ENCODE peak calls at places on chromosome 20, in nine cellular contexts. F, Y, W, Q, J, K, P, D and T are unnamed samples.

GRCh38 chr20:57659131-57659788 is 39.0 kb upstream of the ZBP1 start:
- DNase-seq in F (no peak), Y (peak; percentile 7), W (no peak), Q (no peak), J (no peak), K (no peak), P (no peak), D (no peak), T (no peak)

GRCh38 chr20:13426870-13427269 is 205.8 kb downstream of the ISM1 start:
- DNase-seq in F (no peak), Y (no peak), W (no peak), Q (no peak), J (no peak), K (no peak), P (no peak), D (no peak), T (no peak)

GRCh38 chr20:40568200-40568599 is 120.8 kb downstream of the MAFB start:
- DNase-seq in F (no peak), Y (no peak), W (peak; percentile 70), Q (no peak), J (no peak), K (no peak), P (no peak), D (peak; percentile 21), T (no peak)

GRCh38 chr20:56685879-56686278 is 56.8 kb downstream of the TFAP2C start:
- DNase-seq in F (no peak), Y (no peak), W (no peak), Q (no peak), J (no peak), K (no peak), P (no peak), D (no peak), T (no peak)

GRCh38 chr20:53751394-53752368 is 158.0 kb upstream of the ZNF217 start:
- DNase-seq in F (no peak), Y (no peak), W (peak; percentile 36), Q (peak; percentile 86), J (no peak), K (no peak), P (peak; percentile 62), D (no peak), T (no peak)

GRCh38 chr20:62734881-62735280 is 26.2 kb downstream of the NTSR1 start:
- DNase-seq in F (no peak), Y (no peak), W (no peak), Q (no peak), J (no peak), K (no peak), P (no peak), D (peak; percentile 4), T (no peak)

GRCh38 chr20:46772901-46773300 is 63.5 kb downstream of the SLC2A10 start:
- DNase-seq in F (no peak), Y (no peak), W (no peak), Q (no peak), J (no peak), K (peak; percentile 18), P (peak; percentile 20), D (no peak), T (no peak)

GRCh38 chr20:35311409-35311808 is 19.2 kb upstream of the FAM83C start:
- DNase-seq in F (peak; percentile 62), Y (no peak), W (peak; percentile 78), Q (no peak), J (no peak), K (no peak), P (peak; percentile 69), D (no peak), T (no peak)

GRCh38 chr20:61556116-61556515 is 304.1 kb downstream of the CDH4 start:
- DNase-seq in F (no peak), Y (no peak), W (peak; percentile 87), Q (no peak), J (no peak), K (no peak), P (peak; percentile 38), D (no peak), T (no peak)

GRCh38 chr20:59185809-59186208 is 22.2 kb downstream of the ZNF831 start:
- DNase-seq in F (peak; percentile 42), Y (no peak), W (no peak), Q (no peak), J (peak; percentile 66), K (no peak), P (no peak), D (no peak), T (no peak)

GRCh38 chr20:3174442-3175263 is 1.3 kb upstream of the LZTS3 start:
- DNase-seq in F (no peak), Y (no peak), W (peak; percentile 23), Q (no peak), J (no peak), K (no peak), P (peak; percentile 61), D (no peak), T (no peak)

GRCh38 chr20:3171391-3172125 is 1.8 kb downstream of the LZTS3 start:
- DNase-seq in F (no peak), Y (no peak), W (no peak), Q (no peak), J (no peak), K (no peak), P (no peak), D (no peak), T (no peak)

GRCh38 chr20:3172933-3173581 is at the start of gene LZTS3:
- DNase-seq in F (peak; percentile 88), Y (peak; percentile 69), W (no peak), Q (peak; percentile 72), J (no peak), K (peak; percentile 93), P (peak; percentile 62), D (peak; percentile 74), T (no peak)

GRCh38 chr20:3173582-3174441 is 463 bp upstream of the LZTS3 start:
- DNase-seq in F (peak; percentile 91), Y (peak; percentile 83), W (peak; percentile 61), Q (peak; percentile 91), J (no peak), K (peak; percentile 97), P (peak; percentile 78), D (peak; percentile 92), T (no peak)

DNA sequence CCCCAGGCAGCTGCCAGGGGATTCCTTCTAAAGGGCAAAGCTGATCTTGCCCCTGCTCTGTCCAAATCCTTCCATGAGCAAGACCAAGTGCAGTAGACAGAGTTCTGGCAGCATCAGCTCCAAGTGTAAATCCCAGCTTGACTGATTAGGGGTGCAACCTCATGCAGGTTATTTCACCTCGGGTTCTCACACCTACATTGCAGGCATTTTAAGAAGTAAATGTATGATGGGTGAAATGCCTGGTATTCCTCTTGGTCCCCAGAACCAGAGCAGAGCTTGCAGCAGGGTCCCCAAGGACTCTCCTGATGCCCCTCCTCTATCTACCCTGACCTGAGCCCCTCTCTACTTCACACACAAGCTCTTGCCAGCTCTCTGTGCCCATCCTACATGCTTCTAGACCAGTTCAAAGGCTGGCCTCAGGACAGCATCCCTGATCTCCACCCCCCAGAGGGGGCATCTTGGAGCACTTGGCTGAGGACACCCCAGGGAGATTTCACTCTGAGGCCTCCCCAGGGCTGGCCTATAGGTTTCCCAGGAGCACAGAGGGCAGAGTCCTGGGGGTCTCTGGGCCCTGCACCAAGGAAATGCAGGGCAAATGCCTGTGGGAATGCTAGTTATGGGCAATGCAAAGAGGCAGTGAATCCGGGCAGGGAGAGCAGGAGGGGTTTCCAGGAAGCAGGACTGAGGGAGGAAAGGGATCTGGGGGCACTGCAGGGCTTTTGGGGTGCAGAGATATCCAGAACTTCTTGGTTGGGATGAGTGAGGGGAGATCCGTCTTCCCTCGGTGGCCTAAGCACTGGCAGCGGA is 1.0 kb downstream of the LZTS3 start:
- DNase-seq in F (no peak), Y (no peak), W (no peak), Q (no peak), J (no peak), K (no peak), P (no peak), D (no peak), T (no peak)
- H3K27ac ChIP-seq in F (no peak overlapping the region), Y (peak overlapping the region; percentile 81), W (no peak overlapping the region), Q (no peak overlapping the region), J (peak overlapping the region; percentile 78), K (peak overlapping the region; percentile 97), P (peak overlapping the region; percentile 91), D (no peak overlapping the region), T (no peak overlapping the region)

GRCh38 chr20:20829694-20830093 is 117.2 kb upstream of the RALGAPA2 start:
- DNase-seq in F (no peak), Y (no peak), W (no peak), Q (no peak), J (no peak), K (no peak), P (no peak), D (no peak), T (no peak)
- H3K27ac ChIP-seq in F (no peak overlapping the region), Y (no peak overlapping the region), W (no peak overlapping the region), Q (no peak overlapping the region), J (no peak overlapping the region), K (no peak overlapping the region), P (no peak overlapping the region), D (no peak overlapping the region), T (no peak overlapping the region)

DNA sequence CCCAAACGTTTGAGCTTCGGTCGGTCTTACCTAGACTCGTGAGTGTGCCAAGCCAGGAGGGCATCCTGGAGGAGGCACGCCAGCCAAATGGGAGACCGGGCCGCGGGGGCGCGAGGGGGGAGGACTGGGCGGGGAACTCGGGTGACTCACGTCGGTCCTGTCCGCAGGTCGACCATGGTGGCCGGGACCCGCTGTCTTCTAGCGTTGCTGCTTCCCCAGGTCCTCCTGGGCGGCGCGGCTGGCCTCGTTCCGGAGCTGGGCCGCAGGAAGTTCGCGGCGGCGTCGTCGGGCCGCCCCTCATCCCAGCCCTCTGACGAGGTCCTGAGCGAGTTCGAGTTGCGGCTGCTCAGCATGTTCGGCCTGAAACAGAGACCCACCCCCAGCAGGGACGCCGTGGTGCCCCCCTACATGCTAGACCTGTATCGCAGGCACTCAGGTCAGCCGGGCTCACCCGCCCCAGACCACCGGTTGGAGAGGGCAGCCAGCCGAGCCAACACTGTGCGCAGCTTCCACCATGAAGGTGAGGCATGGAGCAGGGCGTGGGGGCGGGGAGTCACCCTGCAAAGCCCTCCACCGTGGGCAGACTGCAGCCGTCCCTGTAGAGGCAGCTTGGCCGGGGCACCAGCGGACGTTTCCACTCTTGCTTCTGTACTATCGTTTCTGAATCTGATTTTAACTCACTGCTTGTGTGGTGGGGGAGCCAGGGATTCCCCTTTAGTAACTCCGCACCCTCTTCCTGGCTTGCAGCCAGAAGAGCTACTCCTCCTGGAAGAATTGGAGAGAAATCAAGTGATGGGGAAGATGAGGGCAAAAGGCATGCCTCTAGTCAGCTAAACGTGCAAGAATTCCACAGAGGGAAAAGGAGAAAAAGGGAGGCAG is 2.7 kb downstream of the BMP2 start:
- DNase-seq in F (no peak), Y (no peak), W (peak; percentile 40), Q (no peak), J (no peak), K (peak; percentile 79), P (no peak), D (peak; percentile 31), T (no peak)
- H3K27ac ChIP-seq in F (no peak overlapping the region), Y (no peak overlapping the region), W (peak overlapping the region; percentile 44), Q (no peak overlapping the region), J (no peak overlapping the region), K (peak overlapping the region; percentile 37), P (no peak overlapping the region), D (no peak overlapping the region), T (no peak overlapping the region)

GRCh38 chr20:39059036-39059435 is 96.9 kb downstream of the DHX35 start:
- DNase-seq in F (no peak), Y (no peak), W (no peak), Q (no peak), J (no peak), K (no peak), P (no peak), D (no peak), T (no peak)

GRCh38 chr20:39052676-39053075 is 90.5 kb downstream of the DHX35 start:
- DNase-seq in F (no peak), Y (no peak), W (no peak), Q (no peak), J (no peak), K (no peak), P (no peak), D (no peak), T (no peak)

GRCh38 chr20:39057911-39058310 is 95.8 kb downstream of the DHX35 start:
- DNase-seq in F (no peak), Y (no peak), W (no peak), Q (no peak), J (no peak), K (no peak), P (no peak), D (no peak), T (no peak)

GRCh38 chr20:39057143-39057542 is 95.0 kb downstream of the DHX35 start:
- DNase-seq in F (no peak), Y (no peak), W (no peak), Q (no peak), J (no peak), K (no peak), P (no peak), D (no peak), T (no peak)
- H3K27ac ChIP-seq in F (no peak overlapping the region), Y (no peak overlapping the region), W (no peak overlapping the region), Q (no peak overlapping the region), J (no peak overlapping the region), K (no peak overlapping the region), P (no peak overlapping the region), D (no peak overlapping the region), T (no peak overlapping the region)